ENCODE peak calls at places on chromosomes 6 and 20, in seven cellular contexts. I is IMR-90, D is mucosa of descending colon, B is tibial nerve, S is left ventricle myocardium inferior, Y is breast epithelium, Z is fibroblast of lung. E is an unnamed sample.

GRCh38 chr6:160735523-160735922 is 33.5 kb downstream of the PLG start:
- DNase-seq in I (no peak), D (no peak), B (no peak), S (no peak), Y (no peak), Z (no peak), E (no peak)

GRCh38 chr6:41702089-41702745 is 33.2 kb downstream of the TFEB start:
- DNase-seq in I (no peak), D (no peak), B (no peak), S (no peak), Y (no peak), Z (no peak), E (no peak)

GRCh38 chr6:41153451-41153850 is 696 bp downstream of the TREML1 start:
- DNase-seq in I (no peak), D (no peak), B (no peak), S (no peak), Y (no peak), Z (no peak), E (no peak)

GRCh38 chr6:93886416-93886815 is 467.1 kb upstream of the EPHA7 start:
- DNase-seq in I (no peak), D (no peak), B (no peak), S (no peak), Y (no peak), Z (no peak), E (no peak)

GRCh38 chr6:158322724-158323560 is 10.7 kb downstream of the TULP4 start:
- DNase-seq in I (peak; percentile 81), D (no peak), B (no peak), S (no peak), Y (no peak), Z (peak; percentile 85), E (peak; percentile 72)

GRCh38 chr6:128425855-128426254 is 94.5 kb downstream of the PTPRK start:
- DNase-seq in I (no peak), D (no peak), B (no peak), S (no peak), Y (no peak), Z (no peak), E (no peak)

GRCh38 chr20:63534831-63535651 is 2.1 kb downstream of the PTK6 start:
- DNase-seq in I (no peak), D (peak; percentile 91), B (no peak), S (no peak), Y (no peak), Z (no peak), E (peak; percentile 88)

GRCh38 chr20:54633903-54634302 is 158.5 kb downstream of the DOK5 start:
- DNase-seq in I (no peak), D (no peak), B (no peak), S (no peak), Y (no peak), Z (no peak), E (no peak)

GRCh38 chr20:4064118-4064962 is 49.0 kb upstream of the RNF24 start:
- DNase-seq in I (peak; percentile 93), D (peak; percentile 88), B (peak; percentile 93), S (peak; percentile 94), Y (peak; percentile 82), Z (peak; percentile 92), E (no peak)

GRCh38 chr20:35232575-35232974 is 6.1 kb downstream of the MMP24 start:
- DNase-seq in I (peak; percentile 75), D (no peak), B (no peak), S (no peak), Y (no peak), Z (peak; percentile 92), E (no peak)

GRCh38 chr6:81241717-81242116 is 510.8 kb downstream of the TENT5A start:
- DNase-seq in I (peak; percentile 49), D (no peak), B (no peak), S (no peak), Y (no peak), Z (peak; percentile 51), E (no peak)

GRCh38 chr6:118632359-118632758 is 19.0 kb downstream of the CEP85L start:
- DNase-seq in I (no peak), D (no peak), B (no peak), S (no peak), Y (no peak), Z (peak; percentile 45), E (no peak)

GRCh38 chr6:2899596-2899995 is 3.5 kb downstream of the SERPINB9 start:
- DNase-seq in I (no peak), D (no peak), B (no peak), S (no peak), Y (no peak), Z (no peak), E (no peak)

GRCh38 chr20:12022121-12022520 is 104.4 kb downstream of the BTBD3 start:
- DNase-seq in I (no peak), D (no peak), B (no peak), S (no peak), Y (no peak), Z (no peak), E (no peak)

GRCh38 chr6:79404261-79404660 is 133.0 kb downstream of the LCA5 start:
- DNase-seq in I (no peak), D (no peak), B (no peak), S (no peak), Y (no peak), Z (no peak), E (no peak)

GRCh38 chr6:168096271-168096764 is 17.3 kb upstream of the FRMD1 start:
- DNase-seq in I (no peak), D (peak; percentile 43), B (no peak), S (peak; percentile 11), Y (no peak), Z (no peak), E (no peak)

GRCh38 chr6:109901976-109902375 is 76.1 kb upstream of the GPR6 start:
- DNase-seq in I (no peak), D (no peak), B (no peak), S (no peak), Y (no peak), Z (peak; percentile 17), E (no peak)

GRCh38 chr6:68229566-68229965 is 405.5 kb upstream of the ADGRB3 start:
- DNase-seq in I (no peak), D (no peak), B (no peak), S (no peak), Y (no peak), Z (peak; percentile 52), E (no peak)

GRCh38 chr6:36099872-36100483 is 30.3 kb upstream of the MAPK13 start:
- DNase-seq in I (no peak), D (no peak), B (no peak), S (no peak), Y (no peak), Z (peak; percentile 17), E (no peak)

GRCh38 chr20:57089701-57090144 is 176.7 kb downstream of the BMP7 start:
- DNase-seq in I (peak; percentile 5), D (peak; percentile 68), B (peak; percentile 64), S (peak; percentile 59), Y (peak; percentile 70), Z (peak; percentile 29), E (peak; percentile 97)

DNA sequence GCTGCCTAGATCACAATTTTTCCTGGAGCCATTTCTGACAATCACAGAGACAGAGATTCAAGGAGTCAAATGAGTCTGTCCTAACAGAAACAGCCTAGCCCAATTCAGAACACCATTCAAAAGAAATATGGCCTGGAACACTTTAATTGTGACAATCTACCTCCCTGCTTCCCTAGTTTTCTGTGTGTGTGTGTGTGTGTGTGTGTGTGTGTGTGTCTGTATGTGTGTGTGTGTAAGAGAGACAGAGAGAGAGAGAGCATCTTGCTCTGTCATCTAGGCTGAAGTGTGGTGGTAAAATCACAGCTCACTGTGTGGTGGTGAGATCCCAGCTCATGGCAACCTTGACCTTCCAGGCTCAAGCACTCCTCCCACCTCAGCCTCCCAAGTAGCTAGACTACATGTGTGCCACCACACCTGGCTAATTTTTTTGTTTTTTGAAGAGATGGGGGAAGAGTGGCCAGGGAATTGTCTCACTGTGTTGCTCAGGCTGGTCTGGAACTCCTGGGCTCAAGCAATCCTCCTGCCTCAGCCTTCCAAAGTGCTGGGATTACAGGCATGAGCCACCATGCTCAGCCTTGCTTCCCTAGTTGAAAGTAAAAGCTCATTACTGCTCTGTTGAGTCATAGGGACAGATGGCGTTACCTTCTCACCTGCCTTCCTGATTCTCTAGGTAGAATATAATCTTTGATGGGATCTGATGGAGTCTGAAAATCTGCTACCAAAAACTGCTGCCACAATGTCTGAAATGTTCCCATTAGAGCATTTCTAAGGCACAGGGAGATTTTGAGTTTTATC is 89.6 kb upstream of the BEND6 start:
- DNase-seq in I (no peak), D (no peak), B (no peak), S (no peak), Y (no peak), Z (no peak), E (no peak)
- H3K4me1 ChIP-seq in I (peaks cover 34% of the 10 kb centered on the region), D (peaks cover 14% of the 10 kb centered on the region), B (peaks cover 22% of the 10 kb centered on the region), S (peaks cover 17% of the 10 kb centered on the region), Y (no peaks in the 10 kb centered on the region), Z (peaks cover 57% of the 10 kb centered on the region), E (peaks cover 26% of the 10 kb centered on the region)

GRCh38 chr20:58531657-58532056 is 16.5 kb upstream of the APCDD1L start:
- DNase-seq in I (no peak), D (no peak), B (no peak), S (no peak), Y (no peak), Z (no peak), E (no peak)

GRCh38 chr20:58531063-58531462 is 15.9 kb upstream of the APCDD1L start:
- DNase-seq in I (no peak), D (no peak), B (no peak), S (no peak), Y (no peak), Z (no peak), E (no peak)

GRCh38 chr20:58524814-58525213 is 9.6 kb upstream of the APCDD1L start:
- DNase-seq in I (peak; percentile 85), D (no peak), B (no peak), S (no peak), Y (no peak), Z (peak; percentile 96), E (peak; percentile 35)

GRCh38 chr20:58526411-58526810 is 11.2 kb upstream of the APCDD1L start:
- DNase-seq in I (no peak), D (no peak), B (no peak), S (no peak), Y (no peak), Z (no peak), E (no peak)

GRCh38 chr20:58528412-58528811 is 13.2 kb upstream of the APCDD1L start:
- DNase-seq in I (no peak), D (no peak), B (no peak), S (no peak), Y (no peak), Z (no peak), E (no peak)
- H3K9me3 ChIP-seq in I (peaks cover 15% of the 10 kb centered on the region), D (peaks cover 32% of the 10 kb centered on the region), B (no peaks in the 10 kb centered on the region), S (peaks cover 79% of the 10 kb centered on the region), Y (peaks cover 17% of the 10 kb centered on the region), Z (no peaks in the 10 kb centered on the region), E (peaks cover 47% of the 10 kb centered on the region)

GRCh38 chr6:21992178-21992967 is 304.5 kb downstream of the PRL start:
- DNase-seq in I (peak; percentile 80), D (no peak), B (no peak), S (no peak), Y (no peak), Z (peak; percentile 89), E (no peak)
- H3K4me1 ChIP-seq in I (peaks cover 2% of the 10 kb centered on the region), D (peaks cover 5% of the 10 kb centered on the region), B (peaks cover 10% of the 10 kb centered on the region), S (peaks cover 21% of the 10 kb centered on the region), Y (no peaks in the 10 kb centered on the region), Z (no peaks in the 10 kb centered on the region), E (no peaks in the 10 kb centered on the region)

DNA sequence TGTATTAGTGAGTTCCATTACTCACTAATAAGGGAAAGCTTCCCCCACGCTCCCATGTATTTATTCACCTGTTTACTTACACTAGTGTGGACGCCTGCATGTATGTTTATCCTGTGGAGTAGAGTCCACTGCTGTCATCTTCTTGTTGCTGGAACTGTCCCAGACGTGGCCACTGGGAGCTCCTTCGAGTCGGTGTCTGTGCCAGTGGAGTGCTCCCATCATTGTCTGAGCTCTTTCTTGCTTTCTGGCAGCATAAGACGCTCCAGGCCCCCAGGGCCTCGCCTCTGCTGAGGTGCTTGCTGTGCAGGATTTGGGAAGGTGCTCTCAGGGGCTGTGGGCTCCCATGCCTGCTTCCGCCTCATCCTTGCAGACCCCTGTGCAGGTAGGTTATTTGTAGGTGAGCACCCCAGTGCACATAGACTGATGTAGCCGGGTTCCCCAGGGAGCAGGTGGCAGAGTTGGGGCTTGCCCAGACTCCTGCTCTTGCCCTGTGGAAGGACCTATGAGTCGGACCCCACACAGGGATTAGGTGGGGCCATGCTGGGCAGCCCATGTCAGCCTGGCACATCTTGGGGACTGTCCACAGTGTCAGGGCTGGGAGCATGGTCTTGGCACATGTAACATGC is 16.6 kb downstream of the PHACTR3 start:
- DNase-seq in I (no peak), D (no peak), B (no peak), S (no peak), Y (no peak), Z (no peak), E (no peak)
- H3K9me3 ChIP-seq in I (peaks cover 27% of the 10 kb centered on the region), D (no peaks in the 10 kb centered on the region), B (no peaks in the 10 kb centered on the region), S (no peaks in the 10 kb centered on the region), Y (no peaks in the 10 kb centered on the region), Z (no peaks in the 10 kb centered on the region), E (no peaks in the 10 kb centered on the region)

E was measured in Caco-2.